ENCODE peak calls at places on chromosomes 7 and 10, in seven cellular contexts. I is breast epithelium; U is effector memory CD4-positive, alpha-beta T cell; V is K562; Q is astrocyte; C is mammary epithelial cell; H is neural progenitor cell. Z is an unnamed sample.
A peak's percentile ranks its signal among the peaks of the same experiment; 100 is the strongest.

GRCh38 chr7:114656471-114656870 is 241.9 kb downstream of the FOXP2 start:
- DNase-seq in U (no peak), C (no peak), V (no peak), I (no peak), H (no peak), Q (no peak), Z (no peak)

GRCh38 chr10:46294641-46295230 is 7.9 kb downstream of the ANTXRL start:
- DNase-seq in C (no peak), Q (no peak), I (no peak), V (no peak), U (no peak), H (no peak), Z (no peak)

GRCh38 chr10:66535418-66535817 is 390.4 kb upstream of the LRRTM3 start:
- DNase-seq in I (no peak), Q (no peak), H (no peak), C (no peak), V (no peak), U (no peak), Z (no peak)

GRCh38 chr10:31341552-31341951 is 22.5 kb downstream of the ZEB1 start:
- DNase-seq in C (no peak), V (no peak), U (no peak), I (no peak), Q (no peak), H (no peak), Z (no peak)

GRCh38 chr7:2635810-2636701 is 4.3 kb downstream of the TTYH3 start:
- DNase-seq in C (no peak), H (no peak), V (no peak), I (no peak), Q (no peak), U (no peak), Z (peak; percentile 78)

GRCh38 chr10:11907914-11908313 is 84.8 kb downstream of the PROSER2 start:
- DNase-seq in H (no peak), U (no peak), I (no peak), C (no peak), V (no peak), Q (no peak), Z (no peak)

GRCh38 chr10:77602231-77602912 is 35.2 kb downstream of the KCNMA1 start:
- DNase-seq in I (no peak), C (no peak), H (no peak), Q (no peak), U (no peak), V (peak; percentile 26), Z (no peak)

GRCh38 chr10:52217531-52217930 is 96.5 kb upstream of the DKK1 start:
- DNase-seq in I (no peak), U (no peak), H (no peak), Q (no peak), V (no peak), C (no peak), Z (no peak)

GRCh38 chr7:78149787-78150186 is 351.2 kb downstream of the PHTF2 start:
- DNase-seq in Q (peak; percentile 89), U (no peak), I (no peak), H (no peak), C (no peak), V (no peak), Z (no peak)

GRCh38 chr7:77855371-77856083 is 57.0 kb downstream of the PHTF2 start:
- DNase-seq in Q (peak; percentile 29), I (no peak), C (no peak), V (peak; percentile 33), U (no peak), H (no peak), Z (no peak)

GRCh38 chr10:37710831-37711616 is 146.4 kb downstream of the ZNF248 start:
- DNase-seq in I (no peak), C (no peak), U (no peak), Q (no peak), V (no peak), H (no peak), Z (no peak)
- H3K9me3 ChIP-seq in I (no peaks in the 10 kb centered on the region), C (peaks cover 21% of the 10 kb centered on the region), U (no peaks in the 10 kb centered on the region), Q (peaks cover 12% of the 10 kb centered on the region), V (no peaks in the 10 kb centered on the region), H (peaks cover 10% of the 10 kb centered on the region), Z (no peaks in the 10 kb centered on the region)

GRCh38 chr10:70399177-70399576 is 4.8 kb upstream of the EIF4EBP2 start:
- DNase-seq in U (no peak), I (no peak), H (no peak), V (no peak), C (no peak), Q (no peak), Z (no peak)

GRCh38 chr10:70404906-70405824 is 1.2 kb downstream of the EIF4EBP2 start:
- DNase-seq in V (peak; percentile 45), Q (peak; percentile 97), C (peak; percentile 89), I (peak; percentile 59), H (peak; percentile 63), U (no peak), Z (peak; percentile 41)

GRCh38 chr10:70404036-70404905 is at the start of gene EIF4EBP2:
- DNase-seq in C (peak; percentile 96), I (peak; percentile 100), V (peak; percentile 96), H (peak; percentile 97), U (peak; percentile 98), Q (peak; percentile 84), Z (peak; percentile 97)

GRCh38 chr10:70403483-70404035 is 386 bp upstream of the EIF4EBP2 start:
- DNase-seq in U (no peak), H (no peak), I (no peak), Q (no peak), V (no peak), C (no peak), Z (no peak)
- H3K4me3 ChIP-seq in U (peak overlapping the region; percentile 89), H (peak overlapping the region; percentile 76), I (peak overlapping the region; percentile 99), Q (peak overlapping the region; percentile 81), V (peak overlapping the region; percentile 89), C (peak overlapping the region; percentile 33), Z (peak overlapping the region; percentile 55)

GRCh38 chr7:150400779-150401423 is 21.8 kb downstream of the ZNF775 start:
- DNase-seq in U (no peak), Q (no peak), C (no peak), H (no peak), I (peak; percentile 41), V (no peak), Z (no peak)

GRCh38 chr7:150399861-150400778 is 21.0 kb downstream of the ZNF775 start:
- DNase-seq in I (peak; percentile 47), Q (peak; percentile 37), V (peak; percentile 80), C (peak; percentile 81), H (no peak), U (no peak), Z (no peak)

GRCh38 chr7:150402671-150403321 is 23.7 kb downstream of the ZNF775 start:
- DNase-seq in Q (no peak), V (no peak), H (no peak), I (peak; percentile 30), U (no peak), C (no peak), Z (no peak)

GRCh38 chr7:150401861-150402631 is 22.9 kb downstream of the ZNF775 start:
- DNase-seq in V (no peak), C (no peak), U (no peak), I (no peak), H (peak; percentile 63), Q (no peak), Z (no peak)

GRCh38 chr7:150401424-150401790 is 22.3 kb downstream of the ZNF775 start:
- DNase-seq in Q (no peak), V (no peak), I (no peak), C (no peak), U (no peak), H (no peak), Z (no peak)
- H3K4me1 ChIP-seq in Q (peaks cover 16% of the 10 kb centered on the region), V (peaks cover 73% of the 10 kb centered on the region), I (no peaks in the 10 kb centered on the region), C (peaks cover 29% of the 10 kb centered on the region), U (peaks cover 12% of the 10 kb centered on the region), H (peaks cover 68% of the 10 kb centered on the region), Z (peaks cover 27% of the 10 kb centered on the region)

DNA sequence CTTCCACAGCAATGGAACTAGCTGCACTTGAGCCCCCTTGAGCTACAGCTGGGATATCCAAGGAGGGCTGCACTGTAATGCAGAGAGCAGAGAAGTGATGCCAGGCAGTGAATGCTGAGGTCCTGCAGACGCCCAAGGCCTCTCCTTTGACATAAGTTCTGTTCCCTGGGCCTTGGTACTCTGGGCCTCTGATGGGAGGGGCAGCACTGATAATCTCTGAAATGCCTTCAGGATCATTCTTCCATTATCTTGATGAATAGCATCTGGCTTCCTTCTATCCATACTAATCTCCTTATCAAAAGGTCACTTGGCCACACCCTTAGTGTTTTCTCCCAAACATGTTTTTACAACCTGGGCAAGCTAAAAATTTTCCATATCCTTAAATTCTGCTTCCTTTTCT is 6.9 kb downstream of the GRB10 start:
- DNase-seq in Q (no peak), C (no peak), V (no peak), U (no peak), H (no peak), I (no peak), Z (no peak)
- H3K9me3 ChIP-seq in Q (no peaks in the 10 kb centered on the region), C (no peaks in the 10 kb centered on the region), V (no peaks in the 10 kb centered on the region), U (no peaks in the 10 kb centered on the region), H (no peaks in the 10 kb centered on the region), I (no peaks in the 10 kb centered on the region), Z (no peaks in the 10 kb centered on the region)

DNA sequence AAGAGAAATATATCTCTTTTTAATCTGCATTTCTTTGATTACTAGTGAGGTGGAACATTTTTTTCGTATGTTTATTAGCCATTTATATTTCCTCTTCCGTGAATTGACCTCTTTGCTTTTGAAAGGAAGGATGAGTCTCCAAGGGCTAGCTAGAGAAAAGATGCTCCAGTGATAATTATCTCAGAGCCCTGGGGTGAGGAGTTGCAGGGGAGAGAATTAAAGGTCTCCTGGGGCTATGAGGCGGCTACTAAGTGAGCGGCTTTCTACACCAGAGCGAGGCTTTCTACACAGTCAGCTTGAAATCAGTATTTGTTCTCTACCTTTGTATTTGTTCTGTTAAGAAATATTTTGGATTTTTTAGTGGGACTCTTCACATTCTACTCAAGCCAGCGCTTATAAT is 712.1 kb upstream of the GALNT17 start:
- DNase-seq in C (no peak), H (peak; percentile 59), I (no peak), U (no peak), V (no peak), Q (no peak), Z (peak; percentile 34)
- H3K4me3 ChIP-seq in C (no peak overlapping the region), H (peak overlapping the region; percentile 27), I (no peak overlapping the region), U (no peak overlapping the region), V (no peak overlapping the region), Q (no peak overlapping the region), Z (no peak overlapping the region)

GRCh38 chr10:93894516-93895378 is 969 bp downstream of the SLC35G1 start:
- DNase-seq in I (no peak), Q (no peak), V (peak; percentile 11), H (no peak), U (no peak), C (no peak), Z (no peak)
- H3K4me1 ChIP-seq in I (no peaks in the 10 kb centered on the region), Q (peaks cover 4% of the 10 kb centered on the region), V (peaks cover 9% of the 10 kb centered on the region), H (peaks cover 27% of the 10 kb centered on the region), U (peaks cover 11% of the 10 kb centered on the region), C (peaks cover 8% of the 10 kb centered on the region), Z (no peaks in the 10 kb centered on the region)

DNA sequence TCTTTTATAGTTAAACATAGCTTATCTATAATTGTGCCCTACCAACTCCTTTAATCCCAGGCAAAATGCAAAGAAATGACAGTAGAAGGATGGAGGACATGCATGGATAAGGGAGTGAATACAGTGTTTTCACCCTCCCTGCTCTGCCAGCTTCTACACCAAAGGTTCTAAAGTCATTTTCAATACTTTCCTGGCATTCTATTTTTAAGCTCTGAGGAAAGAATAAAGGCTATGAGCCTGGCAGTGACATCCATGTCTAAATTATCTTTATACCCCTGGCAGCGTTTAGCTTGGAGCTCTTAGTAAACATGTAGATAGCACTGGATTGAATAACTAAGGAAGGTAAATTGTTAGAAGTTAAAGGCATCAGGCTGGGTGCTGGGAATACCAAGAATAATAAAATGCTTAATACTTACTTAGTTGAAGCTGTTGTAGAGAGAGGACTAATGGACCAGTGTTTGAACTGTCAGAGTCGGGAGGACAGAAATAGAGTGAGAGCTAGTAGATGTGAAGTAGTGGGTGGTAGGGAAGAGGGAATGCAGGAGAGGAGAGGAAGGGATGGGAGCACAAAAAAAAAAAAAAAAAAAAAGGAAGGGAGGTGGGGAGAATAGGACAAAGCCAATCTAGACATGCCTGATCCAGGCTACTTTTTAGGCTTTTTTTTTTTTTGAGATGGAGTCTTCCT is 518.9 kb downstream of the GALNT17 start:
- DNase-seq in Q (no peak), V (no peak), I (no peak), H (no peak), U (no peak), C (no peak), Z (no peak)
- H3K9me3 ChIP-seq in Q (peaks cover 7% of the 10 kb centered on the region), V (no peaks in the 10 kb centered on the region), I (peaks cover 16% of the 10 kb centered on the region), H (no peaks in the 10 kb centered on the region), U (no peaks in the 10 kb centered on the region), C (peaks cover 23% of the 10 kb centered on the region), Z (no peaks in the 10 kb centered on the region)

Z was measured in BE2C.